ENCODE peak calls at places on chromosomes 13 and 19, in six cellular contexts. One of them, this sample, is unnamed.

GRCh38 chr19:47331931-47332547 is at the start of gene C5AR2:
- DNase-seq in breast epithelium: no peak
- DNase-seq in spleen: no peak
- DNase-seq in transverse colon: no peak
- DNase-seq in esophagus muscularis mucosa: no peak
- DNase-seq in upper lobe of left lung: no peak
- DNase-seq in this sample: no peak

GRCh38 chr19:45385392-45386221 is 15.2 kb upstream of the ERCC2 start:
- DNase-seq in breast epithelium: no peak
- DNase-seq in spleen: no peak
- DNase-seq in transverse colon: no peak
- DNase-seq in esophagus muscularis mucosa: no peak
- DNase-seq in upper lobe of left lung: peak; percentile 84
- DNase-seq in this sample: peak; percentile 7

GRCh38 chr13:73704587-73704986 is 429.6 kb downstream of the KLF12 start:
- DNase-seq in breast epithelium: no peak
- DNase-seq in spleen: no peak
- DNase-seq in transverse colon: no peak
- DNase-seq in esophagus muscularis mucosa: peak; percentile 55
- DNase-seq in upper lobe of left lung: no peak
- DNase-seq in this sample: no peak

GRCh38 chr13:31221057-31221456 is 21.3 kb downstream of the B3GLCT start:
- DNase-seq in breast epithelium: no peak
- DNase-seq in spleen: no peak
- DNase-seq in transverse colon: no peak
- DNase-seq in esophagus muscularis mucosa: no peak
- DNase-seq in upper lobe of left lung: no peak
- DNase-seq in this sample: no peak

GRCh38 chr13:79519252-79519651 is 38.3 kb downstream of the NDFIP2 start:
- DNase-seq in breast epithelium: no peak
- DNase-seq in spleen: no peak
- DNase-seq in transverse colon: no peak
- DNase-seq in esophagus muscularis mucosa: no peak
- DNase-seq in upper lobe of left lung: no peak
- DNase-seq in this sample: no peak

GRCh38 chr19:28425431-28425931 is 787.5 kb downstream of the UQCRFS1 start:
- DNase-seq in breast epithelium: no peak
- DNase-seq in spleen: no peak
- DNase-seq in transverse colon: no peak
- DNase-seq in esophagus muscularis mucosa: no peak
- DNase-seq in upper lobe of left lung: no peak
- DNase-seq in this sample: no peak

GRCh38 chr13:63190742-63191141 is 1775.1 kb upstream of the PCDH20 start:
- DNase-seq in breast epithelium: no peak
- DNase-seq in spleen: no peak
- DNase-seq in transverse colon: no peak
- DNase-seq in esophagus muscularis mucosa: no peak
- DNase-seq in upper lobe of left lung: no peak
- DNase-seq in this sample: no peak

GRCh38 chr13:48977973-48978372 is 2.3 kb downstream of the FNDC3A start:
- DNase-seq in breast epithelium: no peak
- DNase-seq in spleen: no peak
- DNase-seq in transverse colon: no peak
- DNase-seq in esophagus muscularis mucosa: no peak
- DNase-seq in upper lobe of left lung: no peak
- DNase-seq in this sample: no peak

GRCh38 chr13:64029343-64030093 is 2613.9 kb upstream of the PCDH20 start:
- DNase-seq in breast epithelium: no peak
- DNase-seq in spleen: peak; percentile 43
- DNase-seq in transverse colon: no peak
- DNase-seq in esophagus muscularis mucosa: no peak
- DNase-seq in upper lobe of left lung: peak; percentile 59
- DNase-seq in this sample: no peak

GRCh38 chr13:31477961-31478360 is 261.4 kb upstream of the RXFP2 start:
- DNase-seq in breast epithelium: no peak
- DNase-seq in spleen: no peak
- DNase-seq in transverse colon: no peak
- DNase-seq in esophagus muscularis mucosa: no peak
- DNase-seq in upper lobe of left lung: no peak
- DNase-seq in this sample: no peak

GRCh38 chr13:40336228-40337221 is 329.9 kb downstream of the FOXO1 start:
- DNase-seq in breast epithelium: no peak
- DNase-seq in spleen: no peak
- DNase-seq in transverse colon: no peak
- DNase-seq in esophagus muscularis mucosa: no peak
- DNase-seq in upper lobe of left lung: no peak
- DNase-seq in this sample: no peak

GRCh38 chr19:41702208-41702651 is 6.2 kb upstream of the CEACAM5 start:
- DNase-seq in breast epithelium: no peak
- DNase-seq in spleen: no peak
- DNase-seq in transverse colon: no peak
- DNase-seq in esophagus muscularis mucosa: peak; percentile 75
- DNase-seq in upper lobe of left lung: no peak
- DNase-seq in this sample: no peak

GRCh38 chr19:6604906-6605305 is 14.0 kb upstream of the CD70 start:
- DNase-seq in breast epithelium: no peak
- DNase-seq in spleen: no peak
- DNase-seq in transverse colon: no peak
- DNase-seq in esophagus muscularis mucosa: no peak
- DNase-seq in upper lobe of left lung: no peak
- DNase-seq in this sample: no peak

GRCh38 chr13:44818016-44818415 is 171.3 kb downstream of the NUFIP1 start:
- DNase-seq in breast epithelium: no peak
- DNase-seq in spleen: no peak
- DNase-seq in transverse colon: no peak
- DNase-seq in esophagus muscularis mucosa: no peak
- DNase-seq in upper lobe of left lung: no peak
- DNase-seq in this sample: no peak

GRCh38 chr19:19537321-19538048 is 580 bp upstream of the CILP2 start:
- DNase-seq in breast epithelium: no peak
- DNase-seq in spleen: no peak
- DNase-seq in transverse colon: no peak
- DNase-seq in esophagus muscularis mucosa: no peak
- DNase-seq in upper lobe of left lung: peak; percentile 82
- DNase-seq in this sample: no peak

GRCh38 chr19:39183100-39183499 is 13.7 kb upstream of the NCCRP1 start:
- DNase-seq in breast epithelium: no peak
- DNase-seq in spleen: no peak
- DNase-seq in transverse colon: no peak
- DNase-seq in esophagus muscularis mucosa: no peak
- DNase-seq in upper lobe of left lung: no peak
- DNase-seq in this sample: no peak

DNA sequence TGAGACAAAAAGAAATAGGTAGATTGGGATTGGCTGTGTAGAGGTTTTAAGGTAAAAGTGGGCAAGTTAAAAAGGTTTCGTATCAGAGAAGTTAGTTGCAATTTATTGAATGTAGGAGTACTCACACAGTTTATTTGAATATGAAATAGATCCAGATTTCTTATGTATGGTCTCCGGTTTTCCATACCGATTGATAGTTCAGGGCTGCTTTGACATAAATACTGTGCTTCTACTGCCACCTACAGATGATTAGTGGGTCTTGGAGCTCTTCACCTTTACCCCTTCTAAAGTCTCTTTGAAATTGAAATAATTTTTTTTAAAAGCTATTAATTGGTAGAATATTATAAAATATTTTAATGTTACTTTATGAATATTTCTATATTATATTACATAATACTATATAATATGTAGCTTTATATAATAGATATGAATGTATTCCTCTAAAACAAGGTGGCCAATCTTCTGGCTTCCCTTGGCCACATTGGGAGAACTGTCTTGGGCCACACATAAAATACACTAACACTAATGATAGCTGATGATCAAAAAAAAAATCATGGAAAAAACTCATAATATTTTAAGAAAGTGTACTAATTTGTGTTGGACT is 7.7 kb upstream of the GPR18 start:
- DNase-seq in breast epithelium: no peak
- DNase-seq in spleen: no peak
- DNase-seq in transverse colon: no peak
- DNase-seq in esophagus muscularis mucosa: no peak
- DNase-seq in upper lobe of left lung: no peak
- DNase-seq in this sample: no peak
- TF ChIP-seq POLR2AphosphoS5 in breast epithelium: no peak
- TF ChIP-seq POLR2AphosphoS5 in spleen: no peak
- TF ChIP-seq POLR2AphosphoS5 in transverse colon: no peak
- TF ChIP-seq POLR2AphosphoS5 in esophagus muscularis mucosa: no peak
- TF ChIP-seq POLR2AphosphoS5 in upper lobe of left lung: no peak
- TF ChIP-seq POLR2AphosphoS5 in this sample: no peak

DNA sequence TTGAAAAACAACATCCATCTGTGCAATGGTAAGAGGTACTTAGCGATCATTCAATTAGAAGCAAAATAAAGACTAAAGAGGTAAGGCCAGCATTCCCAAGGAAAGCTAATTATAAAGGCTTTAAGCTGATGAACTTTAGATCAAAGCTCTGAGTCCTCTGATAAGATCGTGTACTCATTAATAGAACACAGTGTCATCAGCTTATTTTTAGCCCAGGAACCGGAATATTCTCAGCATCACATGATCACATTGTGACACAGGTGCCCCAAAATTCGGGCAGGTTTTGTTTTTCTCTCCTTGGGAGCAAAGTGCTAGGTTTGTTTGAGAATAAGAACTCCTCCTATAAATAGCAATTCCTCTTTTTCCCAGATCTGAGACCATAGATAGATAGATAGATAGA is 242.9 kb downstream of the COL4A1 start:
- DNase-seq in breast epithelium: no peak
- DNase-seq in spleen: no peak
- DNase-seq in transverse colon: no peak
- DNase-seq in esophagus muscularis mucosa: no peak
- DNase-seq in upper lobe of left lung: no peak
- DNase-seq in this sample: no peak
- TF ChIP-seq POLR2A in breast epithelium: no peak
- TF ChIP-seq POLR2A in spleen: no peak
- TF ChIP-seq POLR2A in transverse colon: no peak
- TF ChIP-seq POLR2A in esophagus muscularis mucosa: no peak
- TF ChIP-seq POLR2A in upper lobe of left lung: no peak
- TF ChIP-seq POLR2A in this sample: no peak

GRCh38 chr13:110047511-110047910 is 259.4 kb downstream of the COL4A1 start:
- DNase-seq in breast epithelium: no peak
- DNase-seq in spleen: no peak
- DNase-seq in transverse colon: no peak
- DNase-seq in esophagus muscularis mucosa: no peak
- DNase-seq in upper lobe of left lung: no peak
- DNase-seq in this sample: no peak
- TF ChIP-seq POLR2AphosphoS5 in breast epithelium: no peak
- TF ChIP-seq POLR2AphosphoS5 in spleen: no peak
- TF ChIP-seq POLR2AphosphoS5 in transverse colon: no peak
- TF ChIP-seq POLR2AphosphoS5 in esophagus muscularis mucosa: no peak
- TF ChIP-seq POLR2AphosphoS5 in upper lobe of left lung: peak; percentile 46
- TF ChIP-seq POLR2AphosphoS5 in this sample: no peak

DNA sequence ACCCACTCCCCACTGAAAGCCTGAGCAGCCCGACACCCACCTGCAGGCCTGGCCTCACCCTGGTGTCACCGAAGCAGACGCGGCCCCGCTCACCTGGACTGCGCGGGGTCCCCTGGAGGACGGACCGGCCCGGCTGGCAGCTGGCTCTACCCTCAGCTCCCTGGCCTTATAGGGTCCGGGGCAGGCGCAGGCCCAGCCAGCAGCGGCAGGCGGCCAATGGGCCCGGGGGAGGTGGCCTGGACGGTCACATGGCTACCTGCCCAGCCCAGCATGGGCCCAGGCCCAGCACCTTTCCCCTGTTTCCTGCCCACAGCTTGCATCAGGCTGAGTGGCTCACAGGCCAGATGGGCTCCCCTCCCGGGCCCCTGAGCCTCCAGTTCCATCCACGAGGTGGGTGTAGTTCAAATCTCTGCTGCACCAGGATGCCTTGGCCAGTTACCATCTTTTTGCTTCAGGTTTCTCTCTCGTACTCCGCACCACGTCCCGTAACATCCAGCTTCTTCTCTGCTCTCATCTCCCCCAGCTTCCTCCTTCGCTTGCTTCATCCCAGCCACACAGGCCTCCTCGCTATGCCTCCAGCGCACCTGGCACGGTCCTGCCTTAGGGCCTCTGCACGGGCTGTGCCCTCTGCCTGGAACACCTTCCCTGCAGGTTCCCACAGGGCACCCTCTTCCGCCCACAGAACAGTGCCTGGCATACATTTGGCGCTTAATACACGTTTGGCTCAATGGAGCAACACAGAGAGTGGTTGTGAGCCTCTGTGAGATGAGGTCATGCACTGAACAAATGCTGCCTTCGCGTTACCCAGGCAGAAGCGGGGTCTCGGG is at the start of gene PLIN4:
- DNase-seq in breast epithelium: peak; percentile 62
- DNase-seq in spleen: no peak
- DNase-seq in transverse colon: peak; percentile 60
- DNase-seq in esophagus muscularis mucosa: no peak
- DNase-seq in upper lobe of left lung: peak; percentile 83
- DNase-seq in this sample: no peak
- TF ChIP-seq POLR2A in breast epithelium: no peak
- TF ChIP-seq POLR2A in spleen: no peak
- TF ChIP-seq POLR2A in transverse colon: peak; percentile 46
- TF ChIP-seq POLR2A in esophagus muscularis mucosa: peak; percentile 86
- TF ChIP-seq POLR2A in upper lobe of left lung: no peak
- TF ChIP-seq POLR2A in this sample: no peak

GRCh38 chr19:51339687-51340656 is 2.0 kb downstream of the VSIG10L start:
- DNase-seq in breast epithelium: peak; percentile 99
- DNase-seq in spleen: peak; percentile 98
- DNase-seq in transverse colon: peak; percentile 99
- DNase-seq in esophagus muscularis mucosa: peak; percentile 100
- DNase-seq in upper lobe of left lung: peak; percentile 99
- DNase-seq in this sample: peak; percentile 92
- TF ChIP-seq POLR2AphosphoS5 in breast epithelium: peak; percentile 42
- TF ChIP-seq POLR2AphosphoS5 in spleen: peak; percentile 86
- TF ChIP-seq POLR2AphosphoS5 in transverse colon: peak; percentile 69
- TF ChIP-seq POLR2AphosphoS5 in esophagus muscularis mucosa: peak; percentile 90
- TF ChIP-seq POLR2AphosphoS5 in upper lobe of left lung: peak; percentile 83
- TF ChIP-seq POLR2AphosphoS5 in this sample: no peak

This sample was measured in GM12892.